ENCODE peak calls at places on chromosomes 12 and 14, in seven cellular contexts. One of them, this sample, is unnamed.

GRCh38 chr14:26960049-26960688 is 362.3 kb upstream of the NOVA1 start:
- DNase-seq in IMR-90: no peak
- DNase-seq in heart right ventricle: no peak
- DNase-seq in A549: no peak
- DNase-seq in left lung: no peak
- DNase-seq in ascending aorta: no peak
- DNase-seq in GM23338: peak
- DNase-seq in this sample: no peak

GRCh38 chr14:48323655-48324054 is 648.2 kb upstream of the MDGA2 start:
- DNase-seq in IMR-90: peak
- DNase-seq in heart right ventricle: no peak
- DNase-seq in A549: no peak
- DNase-seq in left lung: no peak
- DNase-seq in ascending aorta: no peak
- DNase-seq in GM23338: no peak
- DNase-seq in this sample: peak

GRCh38 chr14:82642425-82642824 is 1108.8 kb upstream of the SEL1L start:
- DNase-seq in IMR-90: no peak
- DNase-seq in heart right ventricle: no peak
- DNase-seq in A549: peak
- DNase-seq in left lung: no peak
- DNase-seq in ascending aorta: no peak
- DNase-seq in GM23338: peak
- DNase-seq in this sample: no peak

GRCh38 chr14:77041837-77042557 is 13.5 kb upstream of the IRF2BPL start:
- DNase-seq in IMR-90: peak
- DNase-seq in heart right ventricle: no peak
- DNase-seq in A549: no peak
- DNase-seq in left lung: no peak
- DNase-seq in ascending aorta: no peak
- DNase-seq in GM23338: no peak
- DNase-seq in this sample: peak

GRCh38 chr12:65022441-65022840 is 98.7 kb downstream of the WIF1 start:
- DNase-seq in IMR-90: no peak
- DNase-seq in heart right ventricle: no peak
- DNase-seq in A549: no peak
- DNase-seq in left lung: no peak
- DNase-seq in ascending aorta: no peak
- DNase-seq in GM23338: no peak
- DNase-seq in this sample: no peak

GRCh38 chr12:54162741-54163140 is 26.0 kb downstream of the SMUG1 start:
- DNase-seq in IMR-90: no peak
- DNase-seq in heart right ventricle: no peak
- DNase-seq in A549: no peak
- DNase-seq in left lung: no peak
- DNase-seq in ascending aorta: no peak
- DNase-seq in GM23338: no peak
- DNase-seq in this sample: no peak

GRCh38 chr14:92783813-92784431 is 10.2 kb upstream of the GOLGA5 start:
- DNase-seq in IMR-90: peak
- DNase-seq in heart right ventricle: no peak
- DNase-seq in A549: peak
- DNase-seq in left lung: no peak
- DNase-seq in ascending aorta: no peak
- DNase-seq in GM23338: peak
- DNase-seq in this sample: peak

GRCh38 chr14:49972199-49972671 is 79.4 kb downstream of the ARF6 start:
- DNase-seq in IMR-90: peak
- DNase-seq in heart right ventricle: no peak
- DNase-seq in A549: no peak
- DNase-seq in left lung: no peak
- DNase-seq in ascending aorta: no peak
- DNase-seq in GM23338: no peak
- DNase-seq in this sample: no peak

GRCh38 chr12:88458327-88458726 is 121.9 kb downstream of the KITLG start:
- DNase-seq in IMR-90: no peak
- DNase-seq in heart right ventricle: no peak
- DNase-seq in A549: no peak
- DNase-seq in left lung: no peak
- DNase-seq in ascending aorta: no peak
- DNase-seq in GM23338: no peak
- DNase-seq in this sample: no peak

GRCh38 chr12:6813363-6813762 is 8.3 kb upstream of the GPR162 start:
- DNase-seq in IMR-90: no peak
- DNase-seq in heart right ventricle: no peak
- DNase-seq in A549: no peak
- DNase-seq in left lung: no peak
- DNase-seq in ascending aorta: no peak
- DNase-seq in GM23338: no peak
- DNase-seq in this sample: no peak

GRCh38 chr14:75205586-75205985 is 29.2 kb upstream of the TMED10 start:
- DNase-seq in IMR-90: peak
- DNase-seq in heart right ventricle: no peak
- DNase-seq in A549: no peak
- DNase-seq in left lung: no peak
- DNase-seq in ascending aorta: no peak
- DNase-seq in GM23338: no peak
- DNase-seq in this sample: no peak

GRCh38 chr12:93862424-93862823 is 185.2 kb downstream of the CRADD start:
- DNase-seq in IMR-90: no peak
- DNase-seq in heart right ventricle: no peak
- DNase-seq in A549: no peak
- DNase-seq in left lung: no peak
- DNase-seq in ascending aorta: no peak
- DNase-seq in GM23338: no peak
- DNase-seq in this sample: no peak

GRCh38 chr12:103851127-103851526 is 10.1 kb upstream of the NT5DC3 start:
- DNase-seq in IMR-90: peak
- DNase-seq in heart right ventricle: no peak
- DNase-seq in A549: no peak
- DNase-seq in left lung: no peak
- DNase-seq in ascending aorta: no peak
- DNase-seq in GM23338: no peak
- DNase-seq in this sample: no peak

GRCh38 chr12:28781671-28782652 is 367.1 kb upstream of the FAR2 start:
- DNase-seq in IMR-90: no peak
- DNase-seq in heart right ventricle: no peak
- DNase-seq in A549: no peak
- DNase-seq in left lung: no peak
- DNase-seq in ascending aorta: no peak
- DNase-seq in GM23338: no peak
- DNase-seq in this sample: no peak

GRCh38 chr12:105742567-105742874 is 396.2 kb downstream of the NUAK1 start:
- DNase-seq in IMR-90: no peak
- DNase-seq in heart right ventricle: no peak
- DNase-seq in A549: no peak
- DNase-seq in left lung: no peak
- DNase-seq in ascending aorta: no peak
- DNase-seq in GM23338: no peak
- DNase-seq in this sample: no peak

GRCh38 chr12:120453977-120454376 is 7.7 kb downstream of the GATC start:
- DNase-seq in IMR-90: peak
- DNase-seq in heart right ventricle: no peak
- DNase-seq in A549: peak
- DNase-seq in left lung: no peak
- DNase-seq in ascending aorta: no peak
- DNase-seq in GM23338: peak
- DNase-seq in this sample: peak

GRCh38 chr14:105064721-105065143 is 498 bp downstream of the GPR132 start:
- DNase-seq in IMR-90: peak
- DNase-seq in heart right ventricle: no peak
- DNase-seq in A549: no peak
- DNase-seq in left lung: peak
- DNase-seq in ascending aorta: no peak
- DNase-seq in GM23338: no peak
- DNase-seq in this sample: no peak

GRCh38 chr14:74062809-74063150 is 21.5 kb downstream of the ALDH6A1 start:
- DNase-seq in IMR-90: peak
- DNase-seq in heart right ventricle: no peak
- DNase-seq in A549: no peak
- DNase-seq in left lung: no peak
- DNase-seq in ascending aorta: no peak
- DNase-seq in GM23338: no peak
- DNase-seq in this sample: no peak

GRCh38 chr14:32311294-32312009 is 17.6 kb upstream of the AKAP6 start:
- DNase-seq in IMR-90: no peak
- DNase-seq in heart right ventricle: no peak
- DNase-seq in A549: no peak
- DNase-seq in left lung: no peak
- DNase-seq in ascending aorta: no peak
- DNase-seq in GM23338: no peak
- DNase-seq in this sample: no peak

GRCh38 chr12:53046655-53047220 is 3.1 kb upstream of the TNS2 start:
- DNase-seq in IMR-90: peak
- DNase-seq in heart right ventricle: peak
- DNase-seq in A549: peak
- DNase-seq in left lung: peak
- DNase-seq in ascending aorta: peak
- DNase-seq in GM23338: peak
- DNase-seq in this sample: peak

GRCh38 chr12:56041579-56042429 is at the start of gene RPS26:
- DNase-seq in IMR-90: peak
- DNase-seq in heart right ventricle: peak
- DNase-seq in A549: peak
- DNase-seq in left lung: peak
- DNase-seq in ascending aorta: peak
- DNase-seq in GM23338: peak
- DNase-seq in this sample: peak
- TF ChIP-seq CTCF in IMR-90: peak
- TF ChIP-seq CTCF in heart right ventricle: peak
- TF ChIP-seq CTCF in A549: peak
- TF ChIP-seq CTCF in left lung: peak
- TF ChIP-seq CTCF in ascending aorta: peak
- TF ChIP-seq CTCF in GM23338: peak
- TF ChIP-seq CTCF in this sample: peak

GRCh38 chr14:51677738-51678137 is 26.0 kb downstream of the FRMD6 start:
- DNase-seq in IMR-90: no peak
- DNase-seq in heart right ventricle: no peak
- DNase-seq in A549: no peak
- DNase-seq in left lung: no peak
- DNase-seq in ascending aorta: no peak
- DNase-seq in GM23338: no peak
- DNase-seq in this sample: no peak

GRCh38 chr14:51674294-51675002 is 22.7 kb downstream of the FRMD6 start:
- DNase-seq in IMR-90: peak
- DNase-seq in heart right ventricle: no peak
- DNase-seq in A549: no peak
- DNase-seq in left lung: no peak
- DNase-seq in ascending aorta: no peak
- DNase-seq in GM23338: no peak
- DNase-seq in this sample: peak

GRCh38 chr14:51680031-51680430 is 28.3 kb downstream of the FRMD6 start:
- DNase-seq in IMR-90: no peak
- DNase-seq in heart right ventricle: no peak
- DNase-seq in A549: no peak
- DNase-seq in left lung: no peak
- DNase-seq in ascending aorta: no peak
- DNase-seq in GM23338: peak
- DNase-seq in this sample: no peak

GRCh38 chr14:51677276-51677675 is 25.6 kb downstream of the FRMD6 start:
- DNase-seq in IMR-90: peak
- DNase-seq in heart right ventricle: no peak
- DNase-seq in A549: no peak
- DNase-seq in left lung: no peak
- DNase-seq in ascending aorta: no peak
- DNase-seq in GM23338: no peak
- DNase-seq in this sample: no peak

GRCh38 chr14:51676549-51676948 is 24.8 kb downstream of the FRMD6 start:
- DNase-seq in IMR-90: no peak
- DNase-seq in heart right ventricle: no peak
- DNase-seq in A549: no peak
- DNase-seq in left lung: no peak
- DNase-seq in ascending aorta: no peak
- DNase-seq in GM23338: no peak
- DNase-seq in this sample: no peak
- H3K27ac ChIP-seq in IMR-90: no peak
- H3K27ac ChIP-seq in heart right ventricle: no peak
- H3K27ac ChIP-seq in A549: peak
- H3K27ac ChIP-seq in left lung: no peak
- H3K27ac ChIP-seq in ascending aorta: no peak
- H3K27ac ChIP-seq in GM23338: no peak
- H3K27ac ChIP-seq in this sample: no peak

GRCh38 chr12:71135812-71136176 is 22.0 kb downstream of the TSPAN8 start:
- DNase-seq in IMR-90: no peak
- DNase-seq in heart right ventricle: no peak
- DNase-seq in A549: no peak
- DNase-seq in left lung: no peak
- DNase-seq in ascending aorta: no peak
- DNase-seq in GM23338: peak
- DNase-seq in this sample: no peak

GRCh38 chr12:71135077-71135811 is 22.6 kb downstream of the TSPAN8 start:
- DNase-seq in IMR-90: no peak
- DNase-seq in heart right ventricle: no peak
- DNase-seq in A549: no peak
- DNase-seq in left lung: no peak
- DNase-seq in ascending aorta: no peak
- DNase-seq in GM23338: no peak
- DNase-seq in this sample: no peak

GRCh38 chr12:71141270-71141948 is 16.4 kb downstream of the TSPAN8 start:
- DNase-seq in IMR-90: no peak
- DNase-seq in heart right ventricle: no peak
- DNase-seq in A549: no peak
- DNase-seq in left lung: no peak
- DNase-seq in ascending aorta: no peak
- DNase-seq in GM23338: no peak
- DNase-seq in this sample: no peak

GRCh38 chr12:71139153-71139735 is 18.6 kb downstream of the TSPAN8 start:
- DNase-seq in IMR-90: no peak
- DNase-seq in heart right ventricle: no peak
- DNase-seq in A549: no peak
- DNase-seq in left lung: no peak
- DNase-seq in ascending aorta: no peak
- DNase-seq in GM23338: no peak
- DNase-seq in this sample: no peak

DNA sequence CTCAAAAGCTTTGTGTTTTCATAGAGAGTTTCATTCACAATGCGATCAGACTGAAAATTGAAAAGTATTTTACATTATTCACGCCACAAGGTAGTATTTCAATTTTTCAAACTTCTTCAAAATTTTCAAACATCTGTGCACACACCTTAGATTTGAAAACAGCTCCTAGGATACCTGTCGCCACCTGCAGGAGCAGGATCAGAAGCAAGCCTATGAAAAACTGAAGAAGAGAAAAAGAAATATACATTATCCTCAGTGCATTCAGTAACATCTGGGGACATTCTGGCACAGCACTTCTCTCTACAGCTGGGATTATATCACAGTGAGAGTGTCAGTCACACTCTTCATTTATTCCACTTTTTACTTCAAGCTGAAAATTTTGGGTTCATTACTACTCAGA is 19.8 kb downstream of the TSPAN8 start:
- DNase-seq in IMR-90: no peak
- DNase-seq in heart right ventricle: no peak
- DNase-seq in A549: no peak
- DNase-seq in left lung: no peak
- DNase-seq in ascending aorta: no peak
- DNase-seq in GM23338: peak
- DNase-seq in this sample: no peak
- TF ChIP-seq CTCF in IMR-90: no peak
- TF ChIP-seq CTCF in heart right ventricle: no peak
- TF ChIP-seq CTCF in A549: no peak
- TF ChIP-seq CTCF in left lung: no peak
- TF ChIP-seq CTCF in ascending aorta: no peak
- TF ChIP-seq CTCF in GM23338: peak
- TF ChIP-seq CTCF in this sample: no peak

GRCh38 chr14:63922696-63923421 is 70.1 kb downstream of the SYNE2 start:
- DNase-seq in IMR-90: peak
- DNase-seq in heart right ventricle: no peak
- DNase-seq in A549: peak
- DNase-seq in left lung: peak
- DNase-seq in ascending aorta: no peak
- DNase-seq in GM23338: no peak
- DNase-seq in this sample: peak
- H3K27ac ChIP-seq in IMR-90: no peak
- H3K27ac ChIP-seq in heart right ventricle: no peak
- H3K27ac ChIP-seq in A549: peak
- H3K27ac ChIP-seq in left lung: peak
- H3K27ac ChIP-seq in ascending aorta: peak
- H3K27ac ChIP-seq in GM23338: no peak
- H3K27ac ChIP-seq in this sample: peak

This sample was measured in RWPE1.